ENCODE peak calls at places on chromosomes 2 and 18, in eight cellular contexts. X, W, S, B, A, K, M and O are unnamed samples. For H3K4me1, the result is how much of the 10 kb centered on the place peaks cover.

GRCh38 chr18:13175266-13175665 is 43.3 kb upstream of the LDLRAD4 start:
- DNase-seq in B (no peak), K (no peak), A (no peak), S (no peak), X (no peak), W (no peak), M (no peak), O (no peak)

GRCh38 chr2:111904726-111905476 is 6.5 kb downstream of the MERTK start:
- DNase-seq in X (no peak), A (no peak), M (peak), S (no peak), K (no peak), W (no peak), B (no peak), O (no peak)

GRCh38 chr2:234451852-234452625 is 44.8 kb downstream of the ARL4C start:
- DNase-seq in A (peak), K (no peak), S (no peak), M (no peak), X (peak), B (no peak), W (no peak), O (no peak)

GRCh38 chr2:42371621-42372473 is 10.8 kb upstream of the COX7A2L start:
- DNase-seq in K (no peak), A (no peak), M (no peak), W (peak), B (no peak), S (no peak), X (no peak), O (no peak)

GRCh38 chr2:145736901-145737300 is 1217.0 kb upstream of the ZEB2 start:
- DNase-seq in X (no peak), A (no peak), M (no peak), S (no peak), W (no peak), K (no peak), B (no peak), O (no peak)

GRCh38 chr2:219552382-219553167 is 8.7 kb downstream of the TMEM198 start:
- DNase-seq in K (no peak), B (peak), S (peak), X (peak), A (peak), M (peak), W (peak), O (peak)

GRCh38 chr2:241671457-241672240 is 15.0 kb downstream of the DTYMK start:
- DNase-seq in M (no peak), B (no peak), K (no peak), W (no peak), A (no peak), X (no peak), S (no peak), O (no peak)

GRCh38 chr2:109517118-109517889 is 96.5 kb downstream of the SEPTIN10 start:
- DNase-seq in W (no peak), X (no peak), K (no peak), B (no peak), M (no peak), S (no peak), A (no peak), O (no peak)

GRCh38 chr2:224086226-224086911 is 47.3 kb upstream of the SERPINE2 start:
- DNase-seq in M (no peak), K (no peak), W (no peak), S (no peak), A (no peak), X (no peak), B (peak), O (no peak)

GRCh38 chr2:15160201-15160600 is 400.9 kb downstream of the NBAS start:
- DNase-seq in M (no peak), W (no peak), B (no peak), K (no peak), X (no peak), S (no peak), A (no peak), O (no peak)

GRCh38 chr2:221517362-221518121 is 54.6 kb downstream of the EPHA4 start:
- DNase-seq in M (no peak), W (no peak), X (peak), K (peak), A (peak), S (peak), B (peak), O (peak)

GRCh38 chr2:101887328-101887727 is 104.4 kb upstream of the IL1R2 start:
- DNase-seq in A (no peak), B (no peak), W (no peak), X (no peak), M (no peak), S (no peak), K (no peak), O (no peak)

GRCh38 chr2:174663572-174663971 is 66.0 kb upstream of the WIPF1 start:
- DNase-seq in K (no peak), S (no peak), X (no peak), B (no peak), A (no peak), W (no peak), M (no peak), O (peak)

GRCh38 chr2:200756618-200757321 is 54.9 kb upstream of the BZW1 start:
- DNase-seq in X (no peak), S (no peak), W (no peak), B (no peak), A (no peak), K (no peak), M (no peak), O (peak)

GRCh38 chr18:8874872-8875271 is 169.5 kb downstream of the MTCL1 start:
- DNase-seq in A (no peak), B (no peak), M (no peak), K (no peak), S (no peak), X (no peak), W (no peak), O (no peak)

DNA sequence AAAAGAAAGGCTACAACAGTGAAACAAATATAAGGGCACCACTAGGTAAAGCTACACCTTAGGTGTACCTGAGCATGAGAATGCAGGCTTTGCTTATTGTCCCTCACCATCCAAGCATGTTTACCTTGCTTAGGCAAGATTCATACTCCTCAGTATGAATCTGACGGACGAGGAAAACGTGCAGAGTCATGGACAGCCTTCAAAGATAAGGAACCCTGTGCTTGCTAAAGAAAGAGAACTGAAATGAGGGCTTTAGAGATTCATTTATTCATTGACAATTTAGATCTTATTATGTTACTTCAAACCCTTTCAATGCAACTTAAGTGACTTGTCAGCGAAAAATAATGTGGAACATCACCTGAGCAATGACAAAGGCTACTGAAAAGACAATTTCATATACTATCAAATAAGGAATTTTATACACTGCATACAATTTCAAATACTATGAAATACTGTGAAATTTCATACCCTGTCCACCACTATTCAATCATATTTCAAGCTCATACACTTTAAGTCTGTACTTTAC is 21.7 kb downstream of the CLASP1 start:
- DNase-seq in M (no peak), B (no peak), X (no peak), W (no peak), K (no peak), A (no peak), S (no peak), O (no peak)
- H3K4me1 ChIP-seq in M (under half), B (under half), X (under half), W (under half), K (under half), A (under half), S (under half), O (under half)

DNA sequence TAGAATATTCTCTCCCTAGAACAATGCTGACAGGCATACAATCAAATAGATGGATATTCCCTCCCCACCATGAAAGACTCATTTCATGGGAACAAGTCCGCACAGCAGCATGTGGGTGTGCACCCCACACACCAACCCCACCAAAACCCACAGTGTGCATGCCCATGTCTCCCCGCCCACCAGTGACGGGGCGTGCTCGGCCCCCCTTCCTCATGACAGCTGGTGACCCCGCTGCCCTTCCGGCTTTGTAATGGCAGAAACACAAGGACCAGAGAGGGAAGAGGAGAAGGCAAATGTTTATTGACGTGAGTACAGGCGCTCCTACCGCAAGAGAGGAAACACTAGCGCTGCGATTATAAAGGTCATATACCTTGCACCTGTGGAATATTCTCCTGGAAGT is 30.8 kb upstream of the ODC1 start:
- DNase-seq in S (peak), W (no peak), X (no peak), M (no peak), B (no peak), A (no peak), K (no peak), O (no peak)
- H3K4me1 ChIP-seq in S (under half), W (under half), X (under half), M (under half), B (under half), A (under half), K (under half), O (under half)

GRCh38 chr2:222670191-222671038 is 1.0 kb upstream of the MOGAT1 start:
- DNase-seq in S (no peak), X (no peak), M (no peak), W (no peak), B (no peak), A (no peak), K (no peak), O (no peak)

GRCh38 chr2:222669353-222669752 is 2.1 kb upstream of the MOGAT1 start:
- DNase-seq in B (no peak), W (no peak), X (no peak), M (no peak), S (no peak), K (no peak), A (no peak), O (no peak)

GRCh38 chr2:222673273-222673672 is 1.8 kb downstream of the MOGAT1 start:
- DNase-seq in K (no peak), A (no peak), W (no peak), B (no peak), X (no peak), M (no peak), S (no peak), O (no peak)

GRCh38 chr2:222672068-222672401 is 577 bp downstream of the MOGAT1 start:
- DNase-seq in K (no peak), W (no peak), B (no peak), A (no peak), M (no peak), S (no peak), X (no peak), O (no peak)

GRCh38 chr2:222671259-222672067 is at the start of gene MOGAT1:
- DNase-seq in B (no peak), M (peak), X (no peak), S (peak), A (no peak), K (no peak), W (no peak), O (peak)
- H3K4me1 ChIP-seq in B (under half), M (under half), X (under half), S (under half), A (under half), K (under half), W (under half), O (under half)

GRCh38 chr2:65315042-65315441 is 87.4 kb downstream of the ACTR2 start:
- DNase-seq in W (no peak), X (no peak), M (no peak), K (no peak), A (no peak), S (no peak), B (no peak), O (no peak)

GRCh38 chr2:65317841-65318240 is 90.2 kb downstream of the ACTR2 start:
- DNase-seq in W (no peak), B (no peak), A (no peak), X (no peak), K (no peak), M (no peak), S (no peak), O (no peak)

GRCh38 chr2:65313954-65314256 is 86.3 kb downstream of the ACTR2 start:
- DNase-seq in S (no peak), A (no peak), B (no peak), M (no peak), W (no peak), K (no peak), X (no peak), O (no peak)

GRCh38 chr2:65313126-65313953 is 85.7 kb downstream of the ACTR2 start:
- DNase-seq in M (no peak), A (no peak), X (no peak), S (no peak), W (no peak), B (no peak), K (peak), O (no peak)

DNA sequence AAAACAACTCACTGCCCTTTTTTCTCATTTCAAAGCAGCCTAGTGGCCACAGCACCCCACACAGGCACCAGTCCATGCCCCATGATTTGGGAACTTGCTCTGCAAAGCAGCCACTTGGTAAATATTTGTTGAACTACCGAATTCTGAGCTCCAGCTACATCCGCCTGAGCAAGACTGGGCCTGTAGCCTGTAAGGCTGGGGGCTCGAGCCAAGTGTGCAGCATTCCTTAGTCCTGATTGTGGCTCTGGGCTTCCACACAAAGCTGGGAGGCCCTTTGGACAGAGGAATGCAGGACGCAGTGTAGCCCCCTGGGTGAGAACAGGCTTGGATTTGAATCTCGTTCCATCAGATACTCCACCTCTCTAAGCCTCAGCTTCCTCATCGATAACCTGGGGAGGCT is 88.4 kb downstream of the ACTR2 start:
- DNase-seq in M (no peak), K (no peak), S (peak), W (peak), B (no peak), X (no peak), A (no peak), O (no peak)
- H3K4me1 ChIP-seq in M (under half), K (under half), S (under half), W (under half), B (under half), X (under half), A (under half), O (under half)

GRCh38 chr18:48780151-48781001 is 170.4 kb downstream of the SMAD7 start:
- DNase-seq in S (no peak), X (no peak), K (no peak), W (peak), B (no peak), A (no peak), M (no peak), O (no peak)

GRCh38 chr18:48778344-48779011 is 172.3 kb downstream of the SMAD7 start:
- DNase-seq in S (no peak), X (no peak), W (no peak), A (no peak), B (no peak), K (no peak), M (no peak), O (no peak)

GRCh38 chr18:48781041-48781989 is 169.4 kb downstream of the SMAD7 start:
- DNase-seq in X (no peak), M (peak), K (no peak), W (peak), A (no peak), B (no peak), S (peak), O (peak)

GRCh38 chr18:48777737-48778111 is 173.0 kb downstream of the SMAD7 start:
- DNase-seq in M (no peak), A (no peak), W (peak), K (no peak), B (no peak), S (no peak), X (no peak), O (no peak)

GRCh38 chr18:48779462-48779861 is 171.3 kb downstream of the SMAD7 start:
- DNase-seq in M (no peak), X (no peak), S (no peak), B (no peak), K (no peak), W (no peak), A (no peak), O (no peak)
- H3K4me1 ChIP-seq in M (half or more), X (under half), S (under half), B (under half), K (under half), W (under half), A (half or more), O (half or more)

GRCh38 chr2:16393483-16394071 is 272.1 kb downstream of the CYRIA start:
- DNase-seq in B (no peak), W (no peak), X (no peak), M (no peak), K (no peak), A (no peak), S (no peak), O (no peak)

GRCh38 chr2:16392647-16393482 is 272.8 kb downstream of the CYRIA start:
- DNase-seq in A (no peak), K (no peak), W (no peak), M (no peak), B (no peak), X (no peak), S (no peak), O (no peak)

GRCh38 chr2:16394986-16395550 is 270.6 kb downstream of the CYRIA start:
- DNase-seq in B (no peak), K (no peak), X (no peak), M (no peak), A (no peak), S (no peak), W (no peak), O (no peak)

GRCh38 chr2:16395601-16396000 is 270.0 kb downstream of the CYRIA start:
- DNase-seq in S (no peak), K (no peak), M (no peak), B (no peak), W (no peak), X (no peak), A (no peak), O (no peak)

GRCh38 chr2:16394072-16394985 is 271.3 kb downstream of the CYRIA start:
- DNase-seq in K (no peak), W (no peak), M (no peak), B (no peak), X (no peak), A (no peak), S (no peak), O (no peak)
- H3K4me1 ChIP-seq in K (under half), W (under half), M (under half), B (under half), X (under half), A (under half), S (under half), O (under half)